ENCODE peak calls at places on chromosomes 5 and 9, in four cellular contexts. One of them, this sample, is unnamed.

GRCh38 chr9:136368190-136368589 is 4.6 kb upstream of the DNLZ start:
- DNase-seq in K562: no peak
- DNase-seq in SK-N-SH: no peak
- DNase-seq in HCT116: no peak
- DNase-seq in this sample: no peak

GRCh38 chr5:139696167-139696893 is 48.2 kb downstream of the CXXC5 start:
- DNase-seq in K562: peak
- DNase-seq in SK-N-SH: no peak
- DNase-seq in HCT116: no peak
- DNase-seq in this sample: no peak

GRCh38 chr9:81759680-81760215 is 70.4 kb upstream of the TLE1 start:
- DNase-seq in K562: no peak
- DNase-seq in SK-N-SH: peak
- DNase-seq in HCT116: peak
- DNase-seq in this sample: peak

GRCh38 chr5:50966986-50967385 is 300.5 kb downstream of the PARP8 start:
- DNase-seq in K562: no peak
- DNase-seq in SK-N-SH: peak
- DNase-seq in HCT116: no peak
- DNase-seq in this sample: no peak

GRCh38 chr5:154526231-154527226 is 48.5 kb upstream of the HAND1 start:
- DNase-seq in K562: no peak
- DNase-seq in SK-N-SH: no peak
- DNase-seq in HCT116: no peak
- DNase-seq in this sample: no peak

GRCh38 chr5:135644196-135644766 is 65.5 kb upstream of the CXCL14 start:
- DNase-seq in K562: no peak
- DNase-seq in SK-N-SH: peak
- DNase-seq in HCT116: no peak
- DNase-seq in this sample: no peak

GRCh38 chr9:112174965-112175795 is at the start of gene SUSD1:
- DNase-seq in K562: peak
- DNase-seq in SK-N-SH: peak
- DNase-seq in HCT116: no peak
- DNase-seq in this sample: peak

GRCh38 chr5:82991678-82992323 is 85.4 kb downstream of the TMEM167A start:
- DNase-seq in K562: no peak
- DNase-seq in SK-N-SH: no peak
- DNase-seq in HCT116: no peak
- DNase-seq in this sample: no peak

GRCh38 chr5:122172207-122172606 is 42.9 kb downstream of the ZNF474 start:
- DNase-seq in K562: no peak
- DNase-seq in SK-N-SH: no peak
- DNase-seq in HCT116: no peak
- DNase-seq in this sample: no peak

GRCh38 chr5:1479581-1480188 is 34.4 kb upstream of the SLC6A3 start:
- DNase-seq in K562: peak
- DNase-seq in SK-N-SH: peak
- DNase-seq in HCT116: no peak
- DNase-seq in this sample: peak

GRCh38 chr9:128836509-128837145 is 7.0 kb upstream of the SPOUT1 start:
- DNase-seq in K562: no peak
- DNase-seq in SK-N-SH: no peak
- DNase-seq in HCT116: no peak
- DNase-seq in this sample: no peak

GRCh38 chr9:69444021-69444420 is 119.0 kb downstream of the ENTREP1 start:
- DNase-seq in K562: no peak
- DNase-seq in SK-N-SH: no peak
- DNase-seq in HCT116: no peak
- DNase-seq in this sample: no peak

GRCh38 chr5:119583684-119584083 is 45.7 kb upstream of the FAM170A start:
- DNase-seq in K562: no peak
- DNase-seq in SK-N-SH: no peak
- DNase-seq in HCT116: no peak
- DNase-seq in this sample: no peak

GRCh38 chr5:119578937-119579336 is 50.4 kb upstream of the FAM170A start:
- DNase-seq in K562: peak
- DNase-seq in SK-N-SH: no peak
- DNase-seq in HCT116: peak
- DNase-seq in this sample: peak

DNA sequence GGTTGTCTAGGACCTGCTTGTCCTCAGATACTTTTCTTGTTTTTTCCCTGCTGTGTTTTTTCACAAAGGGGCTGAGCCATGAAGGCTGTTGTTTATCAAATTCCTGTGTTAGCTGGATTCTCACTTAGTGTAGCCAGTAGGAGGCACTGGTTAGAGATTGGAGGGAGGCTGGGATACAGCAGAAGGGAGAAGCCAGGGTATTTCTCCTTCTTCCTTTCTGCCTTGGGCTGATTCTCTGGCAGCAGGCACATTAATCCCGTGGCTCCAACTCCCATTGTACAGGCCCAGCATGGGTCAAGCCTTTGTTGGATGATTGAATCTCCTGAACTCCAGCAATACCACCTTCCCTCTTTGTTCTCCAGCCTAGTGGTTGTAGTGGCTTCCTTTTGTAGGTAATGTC is 46.4 kb upstream of the FAM170A start:
- DNase-seq in K562: no peak
- DNase-seq in SK-N-SH: no peak
- DNase-seq in HCT116: no peak
- DNase-seq in this sample: no peak
- TF ChIP-seq ELF1 in K562: no peak
- TF ChIP-seq ELF1 in SK-N-SH: no peak
- TF ChIP-seq ELF1 in HCT116: no peak
- TF ChIP-seq ELF1 in this sample: no peak

GRCh38 chr9:15965246-15965745 is 412.5 kb downstream of the CCDC171 start:
- DNase-seq in K562: no peak
- DNase-seq in SK-N-SH: no peak
- DNase-seq in HCT116: no peak
- DNase-seq in this sample: no peak

GRCh38 chr9:15966471-15966870 is 413.6 kb downstream of the CCDC171 start:
- DNase-seq in K562: no peak
- DNase-seq in SK-N-SH: no peak
- DNase-seq in HCT116: no peak
- DNase-seq in this sample: no peak

GRCh38 chr9:15959663-15960062 is 406.8 kb downstream of the CCDC171 start:
- DNase-seq in K562: no peak
- DNase-seq in SK-N-SH: no peak
- DNase-seq in HCT116: no peak
- DNase-seq in this sample: no peak

GRCh38 chr9:15967068-15967467 is 414.2 kb downstream of the CCDC171 start:
- DNase-seq in K562: no peak
- DNase-seq in SK-N-SH: no peak
- DNase-seq in HCT116: no peak
- DNase-seq in this sample: no peak

GRCh38 chr9:15961217-15961616 is 408.4 kb downstream of the CCDC171 start:
- DNase-seq in K562: no peak
- DNase-seq in SK-N-SH: no peak
- DNase-seq in HCT116: no peak
- DNase-seq in this sample: no peak
- TF ChIP-seq ELF1 in K562: no peak
- TF ChIP-seq ELF1 in SK-N-SH: no peak
- TF ChIP-seq ELF1 in HCT116: no peak
- TF ChIP-seq ELF1 in this sample: no peak

GRCh38 chr9:116271991-116272390 is 118.4 kb downstream of the PAPPA start:
- DNase-seq in K562: no peak
- DNase-seq in SK-N-SH: no peak
- DNase-seq in HCT116: no peak
- DNase-seq in this sample: no peak
- TF ChIP-seq ELF1 in K562: no peak
- TF ChIP-seq ELF1 in SK-N-SH: no peak
- TF ChIP-seq ELF1 in HCT116: no peak
- TF ChIP-seq ELF1 in this sample: no peak

GRCh38 chr9:4594994-4595393 is 67.1 kb upstream of the PLPP6 start:
- DNase-seq in K562: no peak
- DNase-seq in SK-N-SH: no peak
- DNase-seq in HCT116: no peak
- DNase-seq in this sample: no peak
- TF ChIP-seq ELF1 in K562: no peak
- TF ChIP-seq ELF1 in SK-N-SH: no peak
- TF ChIP-seq ELF1 in HCT116: no peak
- TF ChIP-seq ELF1 in this sample: no peak

This sample was measured in HepG2.